ENCODE peak calls at places on chromosomes 6 and 20, in four cellular contexts. One of them, this sample, is unnamed.

GRCh38 chr20:48198951-48199431 is 413.7 kb upstream of the SULF2 start:
- DNase-seq in hepatocyte: no peak
- DNase-seq in heart left ventricle: no peak
- DNase-seq in heart right ventricle: no peak
- DNase-seq in this sample: no peak

GRCh38 chr6:52910091-52910490 is 593 bp upstream of the GSTA3 start:
- DNase-seq in hepatocyte: no peak
- DNase-seq in heart left ventricle: no peak
- DNase-seq in heart right ventricle: no peak
- DNase-seq in this sample: no peak

GRCh38 chr6:41080623-41081022 is 7.8 kb downstream of the NFYA start:
- DNase-seq in hepatocyte: no peak
- DNase-seq in heart left ventricle: no peak
- DNase-seq in heart right ventricle: no peak
- DNase-seq in this sample: no peak

GRCh38 chr20:12086359-12086758 is 168.7 kb downstream of the BTBD3 start:
- DNase-seq in hepatocyte: no peak
- DNase-seq in heart left ventricle: no peak
- DNase-seq in heart right ventricle: no peak
- DNase-seq in this sample: no peak

GRCh38 chr6:134002821-134003220 is 49.6 kb downstream of the SLC2A12 start:
- DNase-seq in hepatocyte: no peak
- DNase-seq in heart left ventricle: no peak
- DNase-seq in heart right ventricle: no peak
- DNase-seq in this sample: no peak

GRCh38 chr6:81834141-81834621 is 81.7 kb upstream of the TENT5A start:
- DNase-seq in hepatocyte: peak
- DNase-seq in heart left ventricle: peak
- DNase-seq in heart right ventricle: peak
- DNase-seq in this sample: no peak

GRCh38 chr6:37882292-37882691 is 62.8 kb downstream of the ZFAND3 start:
- DNase-seq in hepatocyte: no peak
- DNase-seq in heart left ventricle: no peak
- DNase-seq in heart right ventricle: no peak
- DNase-seq in this sample: no peak

GRCh38 chr6:111922454-111923297 is 49.4 kb upstream of the FYN start:
- DNase-seq in hepatocyte: no peak
- DNase-seq in heart left ventricle: no peak
- DNase-seq in heart right ventricle: no peak
- DNase-seq in this sample: peak

GRCh38 chr6:39530201-39530759 is 194.9 kb downstream of the KIF6 start:
- DNase-seq in hepatocyte: peak
- DNase-seq in heart left ventricle: no peak
- DNase-seq in heart right ventricle: no peak
- DNase-seq in this sample: no peak

GRCh38 chr20:38261054-38261390 is 487 bp upstream of the KIAA1755 start:
- DNase-seq in hepatocyte: no peak
- DNase-seq in heart left ventricle: no peak
- DNase-seq in heart right ventricle: no peak
- DNase-seq in this sample: no peak
- H3K4me3 ChIP-seq in hepatocyte: no peak
- H3K4me3 ChIP-seq in heart left ventricle: peak
- H3K4me3 ChIP-seq in heart right ventricle: peak
- H3K4me3 ChIP-seq in this sample: no peak

GRCh38 chr20:45539382-45539781 is at the start of gene WFDC6:
- DNase-seq in hepatocyte: no peak
- DNase-seq in heart left ventricle: no peak
- DNase-seq in heart right ventricle: no peak
- DNase-seq in this sample: no peak

GRCh38 chr20:45538209-45538798 is 978 bp downstream of the WFDC6 start:
- DNase-seq in hepatocyte: no peak
- DNase-seq in heart left ventricle: no peak
- DNase-seq in heart right ventricle: no peak
- DNase-seq in this sample: no peak
- TF ChIP-seq CTCF in hepatocyte: no peak
- TF ChIP-seq CTCF in heart left ventricle: no peak
- TF ChIP-seq CTCF in heart right ventricle: no peak
- TF ChIP-seq CTCF in this sample: no peak

GRCh38 chr6:14192186-14192788 is 74.7 kb downstream of the CD83 start:
- DNase-seq in hepatocyte: no peak
- DNase-seq in heart left ventricle: no peak
- DNase-seq in heart right ventricle: no peak
- DNase-seq in this sample: no peak
- H3K4me3 ChIP-seq in hepatocyte: no peak
- H3K4me3 ChIP-seq in heart left ventricle: no peak
- H3K4me3 ChIP-seq in heart right ventricle: no peak
- H3K4me3 ChIP-seq in this sample: no peak

DNA sequence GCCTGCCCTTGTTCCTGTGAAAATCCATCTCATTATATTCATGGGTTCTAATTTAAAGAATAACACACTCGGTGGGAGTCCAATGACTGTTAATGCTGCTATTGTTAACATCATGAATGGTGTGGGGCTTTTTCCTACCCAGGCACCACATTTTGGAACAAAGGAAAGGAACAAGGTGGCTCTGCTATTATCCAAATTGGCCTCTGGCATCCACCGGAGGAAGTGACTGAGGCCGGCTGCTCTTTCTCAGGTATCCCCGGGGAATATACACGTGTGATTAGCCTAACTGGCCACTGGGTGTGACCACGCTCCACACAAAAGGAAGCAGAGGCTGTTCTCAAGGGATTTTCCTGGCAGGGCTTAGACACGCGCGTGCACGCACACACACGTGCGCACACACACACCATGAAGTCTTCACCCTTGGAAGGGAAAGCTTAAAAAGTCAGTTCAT is 601.2 kb upstream of the ARID1B start:
- DNase-seq in hepatocyte: peak
- DNase-seq in heart left ventricle: peak
- DNase-seq in heart right ventricle: peak
- DNase-seq in this sample: peak
- TF ChIP-seq CTCF in hepatocyte: peak
- TF ChIP-seq CTCF in heart left ventricle: peak
- TF ChIP-seq CTCF in heart right ventricle: peak
- TF ChIP-seq CTCF in this sample: peak

GRCh38 chr6:109093732-109094131 is 914 bp downstream of the SESN1 start:
- DNase-seq in hepatocyte: no peak
- DNase-seq in heart left ventricle: no peak
- DNase-seq in heart right ventricle: no peak
- DNase-seq in this sample: no peak

GRCh38 chr6:109094351-109095035 is at the start of gene SESN1:
- DNase-seq in hepatocyte: peak
- DNase-seq in heart left ventricle: peak
- DNase-seq in heart right ventricle: peak
- DNase-seq in this sample: peak

GRCh38 chr6:109095036-109095820 is at the start of gene CEP57L1:
- DNase-seq in hepatocyte: peak
- DNase-seq in heart left ventricle: peak
- DNase-seq in heart right ventricle: peak
- DNase-seq in this sample: peak

GRCh38 chr6:109091314-109092009 is 3.2 kb downstream of the SESN1 start:
- DNase-seq in hepatocyte: no peak
- DNase-seq in heart left ventricle: no peak
- DNase-seq in heart right ventricle: no peak
- DNase-seq in this sample: no peak

GRCh38 chr6:109092074-109092473 is 2.6 kb downstream of the SESN1 start:
- DNase-seq in hepatocyte: no peak
- DNase-seq in heart left ventricle: no peak
- DNase-seq in heart right ventricle: no peak
- DNase-seq in this sample: no peak
- H3K4me3 ChIP-seq in hepatocyte: peak
- H3K4me3 ChIP-seq in heart left ventricle: peak
- H3K4me3 ChIP-seq in heart right ventricle: peak
- H3K4me3 ChIP-seq in this sample: no peak

DNA sequence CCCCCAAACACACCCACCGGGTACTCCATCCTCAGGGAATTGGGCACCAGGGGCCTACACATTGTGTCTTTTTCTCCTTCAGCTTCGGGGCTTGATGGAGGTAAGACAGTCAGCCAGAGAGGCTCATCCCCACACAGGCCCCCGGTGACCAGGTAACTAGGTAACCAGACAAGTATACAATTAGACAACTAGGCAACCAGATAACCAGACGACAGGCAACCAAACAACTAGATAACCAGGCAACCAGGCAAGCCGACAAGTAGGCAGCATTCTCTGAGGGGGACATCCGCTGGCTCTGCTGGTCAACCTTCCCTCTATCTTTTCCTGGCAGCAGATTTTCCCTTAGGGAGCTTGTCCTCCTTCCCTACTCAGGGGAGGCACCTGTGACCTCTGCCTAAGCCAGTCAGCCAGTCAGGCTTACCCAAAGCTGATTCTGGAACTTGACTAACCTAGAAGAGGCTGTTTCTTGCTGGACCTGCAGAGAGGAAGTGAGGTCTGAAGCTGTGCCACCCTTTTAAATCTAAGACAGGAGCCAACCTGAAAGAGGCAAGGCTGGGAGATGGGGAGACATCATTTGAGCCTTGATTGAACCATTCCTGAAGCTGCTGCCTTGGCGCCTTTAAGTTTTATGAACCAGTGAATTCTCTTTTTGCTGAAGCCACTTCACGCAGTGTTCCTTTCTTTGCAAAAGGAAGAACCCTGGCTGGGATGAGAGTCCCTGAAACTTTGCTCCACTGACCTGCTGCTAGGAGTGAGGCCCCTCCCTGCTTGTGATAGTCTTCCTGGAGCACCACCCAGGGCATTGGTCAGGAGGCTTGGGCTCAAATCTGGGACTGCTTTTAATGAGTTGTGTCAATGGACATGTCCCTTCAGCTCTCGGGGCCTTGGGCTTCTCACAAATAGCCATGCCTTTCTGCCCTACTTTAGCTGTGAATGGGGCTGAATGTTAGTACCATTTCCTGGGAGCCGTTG is 96.4 kb upstream of the RNF24 start:
- DNase-seq in hepatocyte: no peak
- DNase-seq in heart left ventricle: no peak
- DNase-seq in heart right ventricle: no peak
- DNase-seq in this sample: no peak
- TF ChIP-seq CTCF in hepatocyte: no peak
- TF ChIP-seq CTCF in heart left ventricle: no peak
- TF ChIP-seq CTCF in heart right ventricle: no peak
- TF ChIP-seq CTCF in this sample: no peak

This sample was measured in LNCaP clone FGC.